ENCODE peak calls at places on chromosomes 6 and 20, in seven cellular contexts. S is NCI-H446, T is C1 segment of cervical spinal cord, K is right lobe of liver, X is GF-D8, C is AG09309, B is GM04504. V is an unnamed sample.

GRCh38 chr6:19525673-19526072 is 311.5 kb upstream of the ID4 start:
- DNase-seq in S (peak), T (no peak), K (no peak), X (no peak), C (no peak), B (no peak), V (no peak)

GRCh38 chr6:36592221-36592655 is 1.9 kb upstream of the SRSF3 start:
- DNase-seq in S (no peak), T (no peak), K (no peak), X (no peak), C (no peak), B (no peak), V (no peak)

GRCh38 chr20:52054123-52054522 is 137.5 kb downstream of the ZFP64 start:
- DNase-seq in S (no peak), T (no peak), K (no peak), X (no peak), C (no peak), B (no peak), V (no peak)

GRCh38 chr6:41638801-41639555 is 710 bp downstream of the MDFI start:
- DNase-seq in S (no peak), T (no peak), K (no peak), X (no peak), C (no peak), B (no peak), V (no peak)

GRCh38 chr20:57198359-57199072 is 67.9 kb downstream of the BMP7 start:
- DNase-seq in S (no peak), T (no peak), K (no peak), X (no peak), C (no peak), B (no peak), V (no peak)

GRCh38 chr6:106380407-106380806 is 19.9 kb downstream of the CRYBG1 start:
- DNase-seq in S (no peak), T (no peak), K (no peak), X (no peak), C (no peak), B (no peak), V (no peak)

GRCh38 chr20:32215729-32216128 is 8.0 kb downstream of the POFUT1 start:
- DNase-seq in S (no peak), T (no peak), K (no peak), X (no peak), C (no peak), B (no peak), V (no peak)

GRCh38 chr6:106411643-106412200 is 51.2 kb downstream of the CRYBG1 start:
- DNase-seq in S (no peak), T (no peak), K (no peak), X (no peak), C (no peak), B (no peak), V (no peak)

GRCh38 chr6:110307368-110307767 is 50.8 kb downstream of the METTL24 start:
- DNase-seq in S (no peak), T (no peak), K (no peak), X (no peak), C (no peak), B (no peak), V (no peak)

GRCh38 chr6:140538926-140539325 is 1164.5 kb upstream of the CITED2 start:
- DNase-seq in S (no peak), T (no peak), K (no peak), X (no peak), C (no peak), B (no peak), V (peak)